ENCODE peak calls at places on chromosomes 7 and 10, in six cellular contexts. R, T, Q, M, V and S are unnamed samples.

GRCh38 chr7:140200102-140200989 is 23.6 kb upstream of the KDM7A start:
- DNase-seq in R (no peak), T (no peak), Q (no peak), M (peak), V (no peak), S (peak)

GRCh38 chr7:121164247-121164646 is 164.6 kb upstream of the WNT16 start:
- DNase-seq in R (no peak), T (no peak), Q (no peak), M (no peak), V (no peak), S (no peak)

GRCh38 chr10:125060851-125061556 is 99.4 kb downstream of the CTBP2 start:
- DNase-seq in R (peak), T (no peak), Q (peak), M (peak), V (peak), S (peak)

GRCh38 chr7:31051598-31052503 is at the start of gene ADCYAP1R1:
- DNase-seq in R (no peak), T (no peak), Q (no peak), M (peak), V (peak), S (no peak)

GRCh38 chr7:4712371-4713182 is 30.5 kb downstream of the FOXK1 start:
- DNase-seq in R (no peak), T (no peak), Q (no peak), M (no peak), V (peak), S (peak)

GRCh38 chr7:74449809-74450397 is 3.8 kb upstream of the GTF2IRD1 start:
- DNase-seq in R (peak), T (peak), Q (peak), M (no peak), V (peak), S (peak)

GRCh38 chr10:9268176-9268575 is 1213.7 kb downstream of the GATA3 start:
- DNase-seq in R (no peak), T (no peak), Q (no peak), M (no peak), V (no peak), S (no peak)

GRCh38 chr7:111806232-111806631 is 243.9 kb upstream of the IMMP2L start:
- DNase-seq in R (no peak), T (no peak), Q (no peak), M (no peak), V (no peak), S (no peak)

GRCh38 chr10:70779088-70779487 is 6.1 kb downstream of the TBATA start:
- DNase-seq in R (peak), T (no peak), Q (no peak), M (no peak), V (no peak), S (no peak)

GRCh38 chr10:97307866-97308780 is 10.9 kb upstream of the FRAT1 start:
- DNase-seq in R (no peak), T (no peak), Q (no peak), M (no peak), V (no peak), S (no peak)

GRCh38 chr7:52944916-52945315 is 90.5 kb upstream of the POM121L12 start:
- DNase-seq in R (no peak), T (no peak), Q (no peak), M (no peak), V (no peak), S (no peak)

GRCh38 chr7:48052748-48053147 is 17.4 kb downstream of the C7orf57 start:
- DNase-seq in R (no peak), T (no peak), Q (no peak), M (no peak), V (no peak), S (no peak)

GRCh38 chr7:152866791-152867481 is 107.4 kb downstream of the ACTR3B start:
- DNase-seq in R (no peak), T (no peak), Q (no peak), M (no peak), V (no peak), S (no peak)

GRCh38 chr10:84837877-84838276 is 509.5 kb downstream of the CCSER2 start:
- DNase-seq in R (no peak), T (no peak), Q (no peak), M (no peak), V (peak), S (no peak)

GRCh38 chr7:157514306-157514705 is 177.5 kb downstream of the DNAJB6 start:
- DNase-seq in R (no peak), T (no peak), Q (no peak), M (no peak), V (no peak), S (no peak)

GRCh38 chr7:47428052-47428779 is 153.7 kb downstream of the TNS3 start:
- DNase-seq in R (no peak), T (no peak), Q (no peak), M (peak), V (peak), S (peak)

GRCh38 chr7:50552139-50552538 is 13.1 kb downstream of the DDC start:
- DNase-seq in R (no peak), T (no peak), Q (no peak), M (peak), V (peak), S (peak)

GRCh38 chr7:66076459-66077329 is 1.1 kb downstream of the ASL start:
- DNase-seq in R (no peak), T (no peak), Q (no peak), M (no peak), V (no peak), S (no peak)

GRCh38 chr10:125836746-125837145 is 13.4 kb downstream of the BCCIP start:
- DNase-seq in R (no peak), T (no peak), Q (no peak), M (no peak), V (no peak), S (no peak)

GRCh38 chr10:84267503-84268126 is 22.8 kb downstream of the RGR start:
- DNase-seq in R (peak), T (peak), Q (no peak), M (no peak), V (no peak), S (peak)

GRCh38 chr10:89332092-89332633 is 4.4 kb downstream of the IFIT3 start:
- DNase-seq in R (peak), T (no peak), Q (no peak), M (no peak), V (no peak), S (no peak)

GRCh38 chr10:30445716-30446115 is 11.7 kb downstream of the MAP3K8 start:
- DNase-seq in R (no peak), T (no peak), Q (no peak), M (no peak), V (no peak), S (no peak)

GRCh38 chr7:143384741-143385631 is 3.8 kb downstream of the ZYX start:
- DNase-seq in R (no peak), T (no peak), Q (no peak), M (peak), V (no peak), S (no peak)

GRCh38 chr7:50197547-50197946 is 104.5 kb upstream of the ZPBP start:
- DNase-seq in R (no peak), T (peak), Q (peak), M (no peak), V (no peak), S (no peak)

GRCh38 chr7:11427686-11428273 is 404.2 kb downstream of the THSD7A start:
- DNase-seq in R (peak), T (no peak), Q (no peak), M (no peak), V (peak), S (peak)

GRCh38 chr7:73518470-73518869 is 3.6 kb downstream of the BAZ1B start:
- DNase-seq in R (no peak), T (no peak), Q (no peak), M (no peak), V (no peak), S (no peak)

GRCh38 chr10:55374060-55374459 is 573.0 kb upstream of the PCDH15 start:
- DNase-seq in R (no peak), T (no peak), Q (no peak), M (no peak), V (no peak), S (peak)

GRCh38 chr7:157425137-157425731 is 88.4 kb downstream of the DNAJB6 start:
- DNase-seq in R (no peak), T (no peak), Q (no peak), M (no peak), V (no peak), S (no peak)

GRCh38 chr7:33886100-33886623 is 19.2 kb upstream of the BMPER start:
- DNase-seq in R (no peak), T (no peak), Q (no peak), M (no peak), V (no peak), S (peak)

GRCh38 chr10:95201736-95202135 is 7.7 kb downstream of the ACSM6 start:
- DNase-seq in R (no peak), T (no peak), Q (no peak), M (no peak), V (no peak), S (no peak)